ENCODE peak calls at places on chromosome 2, in four cellular contexts. P is LNCaP clone FGC, R is WERI-Rb-1, H is AG10803. B is an unnamed sample.

GRCh38 chr2:102618452-102619413 is 620 bp upstream of the SLC9A2 start:
- DNase-seq in P (no peak), R (peak; percentile 7), H (no peak), B (peak; percentile 3)

GRCh38 chr2:215277942-215278341 is 33.9 kb upstream of the ATIC start:
- DNase-seq in P (no peak), R (no peak), H (no peak), B (peak; percentile 74)

GRCh38 chr2:190603374-190603773 is 45.5 kb upstream of the NAB1 start:
- DNase-seq in P (no peak), R (no peak), H (no peak), B (no peak)

GRCh38 chr2:20438334-20439192 is 8.3 kb upstream of the RHOB start:
- DNase-seq in P (peak; percentile 75), R (peak; percentile 2), H (peak; percentile 65), B (peak; percentile 87)

GRCh38 chr2:41717883-41718282 is 329.9 kb upstream of the PKDCC start:
- DNase-seq in P (no peak), R (no peak), H (no peak), B (no peak)

GRCh38 chr2:112634874-112635157 is 10.9 kb upstream of the SLC20A1 start:
- DNase-seq in P (no peak), R (no peak), H (no peak), B (no peak)

GRCh38 chr2:47035615-47036488 is 119.3 kb downstream of the STPG4 start:
- DNase-seq in P (no peak), R (peak; percentile 55), H (no peak), B (peak; percentile 17)

GRCh38 chr2:229422005-229422404 is 150.9 kb upstream of the PID1 start:
- DNase-seq in P (no peak), R (no peak), H (no peak), B (no peak)

GRCh38 chr2:241390301-241391206 is 34.5 kb downstream of the FARP2 start:
- DNase-seq in P (no peak), R (no peak), H (no peak), B (no peak)

GRCh38 chr2:231068525-231069222 is 12.0 kb downstream of the PSMD1 start:
- DNase-seq in P (no peak), R (no peak), H (no peak), B (peak; percentile 78)

GRCh38 chr2:152716805-152717241 is 438 bp downstream of the PRPF40A start:
- DNase-seq in P (no peak), R (peak; percentile 50), H (peak; percentile 6), B (no peak)

GRCh38 chr2:240393831-240394410 is 41.5 kb upstream of the GPC1 start:
- DNase-seq in P (no peak), R (peak; percentile 1), H (no peak), B (peak; percentile 63)

GRCh38 chr2:188235364-188235763 is 56.3 kb upstream of the GULP1 start:
- DNase-seq in P (no peak), R (no peak), H (no peak), B (no peak)

GRCh38 chr2:118014492-118014824 is 588 bp upstream of the CCDC93 start:
- DNase-seq in P (no peak), R (peak; percentile 19), H (no peak), B (no peak)

GRCh38 chr2:122596541-122596940 is 841.1 kb downstream of the TSN start:
- DNase-seq in P (no peak), R (no peak), H (no peak), B (no peak)

GRCh38 chr2:8877332-8877731 is 39.9 kb upstream of the KIDINS220 start:
- DNase-seq in P (no peak), R (no peak), H (no peak), B (no peak)

GRCh38 chr2:8885449-8886196 is 48.2 kb upstream of the KIDINS220 start:
- DNase-seq in P (no peak), R (no peak), H (no peak), B (no peak)

GRCh38 chr2:8884812-8885211 is 47.4 kb upstream of the KIDINS220 start:
- DNase-seq in P (no peak), R (no peak), H (no peak), B (no peak)

GRCh38 chr2:8886197-8886508 is 48.7 kb upstream of the KIDINS220 start:
- DNase-seq in P (no peak), R (no peak), H (no peak), B (no peak)

GRCh38 chr2:8882094-8882493 is 44.7 kb upstream of the KIDINS220 start:
- DNase-seq in P (no peak), R (peak; percentile 32), H (peak; percentile 20), B (peak; percentile 25)
- TF ChIP-seq CTCF in P (peak; percentile 49), R (peak; percentile 48), H (peak; percentile 38), B (peak; percentile 53)

DNA sequence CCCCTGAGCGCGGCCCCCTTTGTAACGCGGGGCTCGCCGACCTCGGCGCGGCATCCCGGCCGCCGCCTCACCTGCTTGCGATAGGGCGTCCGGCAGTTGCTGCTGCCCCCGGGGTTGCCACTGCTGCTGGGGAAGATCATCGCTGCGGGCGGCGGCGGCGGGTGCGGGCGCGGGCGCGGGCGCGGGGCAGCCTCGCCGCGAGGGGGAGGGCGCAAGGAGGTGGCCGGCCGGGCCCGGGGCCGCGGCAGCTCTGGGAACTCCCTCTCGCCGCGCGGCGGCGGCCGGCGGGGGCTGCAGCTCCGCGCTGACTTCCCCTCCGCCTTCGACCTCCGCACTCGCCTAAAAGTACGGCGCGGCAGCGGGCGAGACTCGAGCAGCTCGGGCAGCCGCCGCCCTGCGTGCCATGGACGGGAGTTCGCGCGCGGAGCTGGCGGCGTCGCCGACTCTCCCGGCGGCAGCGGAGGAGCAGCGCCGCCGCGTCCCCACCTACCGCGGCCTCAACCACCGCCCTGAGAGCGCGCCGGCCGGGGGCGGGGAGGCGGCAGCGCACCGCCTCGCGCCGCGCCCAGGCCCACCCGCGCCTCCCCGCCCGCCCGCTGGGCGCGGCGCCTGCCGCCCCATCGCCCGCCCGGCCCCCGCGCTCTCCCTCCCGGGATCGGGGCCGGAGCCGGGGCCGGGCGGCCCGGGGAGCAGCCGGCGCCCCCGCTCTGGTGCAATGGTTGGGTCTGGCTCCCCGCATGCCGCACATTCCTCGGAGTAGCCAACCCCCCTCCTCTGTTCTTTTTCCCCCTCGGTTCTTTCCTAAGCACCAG is 86.0 kb downstream of the RBMS1 start:
- DNase-seq in P (no peak), R (peak; percentile 40), H (peak; percentile 87), B (peak; percentile 66)
- H3K4me3 ChIP-seq in P (no peak overlapping the region), R (peak overlapping the region; percentile 89), H (peak overlapping the region; percentile 67), B (peak overlapping the region; percentile 72)

GRCh38 chr2:14634223-14634884 is 1.8 kb downstream of the LRATD1 start:
- DNase-seq in P (peak; percentile 58), R (peak; percentile 96), H (peak; percentile 72), B (peak; percentile 32)
- TF ChIP-seq CTCF in P (peak; percentile 88), R (peak; percentile 96), H (peak; percentile 70), B (peak; percentile 44)

DNA sequence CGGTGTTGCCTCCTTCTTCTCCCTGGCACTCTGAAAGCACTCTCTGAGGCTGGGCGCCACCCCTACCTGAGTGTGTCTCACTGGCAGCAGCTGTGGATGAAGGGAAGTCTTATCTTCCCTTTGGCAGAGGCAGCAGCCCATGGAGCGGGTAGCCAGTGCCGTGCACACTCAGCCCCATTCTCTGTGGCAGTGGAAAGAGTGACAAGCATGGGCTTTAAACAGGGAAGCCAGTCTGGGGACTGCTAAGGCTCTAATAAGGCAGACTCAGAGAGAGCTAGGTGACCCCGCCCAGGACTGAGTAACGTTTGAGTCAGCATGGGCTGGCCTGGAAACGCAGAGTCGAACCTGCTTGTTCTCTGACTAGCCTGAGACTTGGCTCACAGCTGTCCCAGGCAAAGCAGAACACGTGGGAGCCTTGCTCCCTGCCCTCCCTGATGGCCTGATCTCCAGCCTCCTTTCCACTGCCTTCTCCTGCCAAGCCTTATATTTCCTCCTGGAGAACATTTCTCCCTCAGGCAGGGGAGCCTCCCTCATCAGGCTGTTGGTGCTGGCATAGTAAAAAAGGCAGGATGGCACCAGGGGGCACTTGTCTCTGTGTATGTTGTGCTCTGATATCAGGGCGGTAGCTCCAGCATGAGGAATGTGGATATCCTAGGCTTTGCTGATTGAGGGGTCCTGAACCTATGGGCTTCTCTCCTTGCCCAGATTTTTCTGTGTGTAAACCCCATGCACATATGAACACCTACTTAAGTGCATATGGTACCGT is 93.9 kb upstream of the LGALSL start:
- DNase-seq in P (peak; percentile 38), R (no peak), H (peak; percentile 83), B (peak; percentile 81)
- H3K4me3 ChIP-seq in P (no peak overlapping the region), R (no peak overlapping the region), H (no peak overlapping the region), B (no peak overlapping the region)

DNA sequence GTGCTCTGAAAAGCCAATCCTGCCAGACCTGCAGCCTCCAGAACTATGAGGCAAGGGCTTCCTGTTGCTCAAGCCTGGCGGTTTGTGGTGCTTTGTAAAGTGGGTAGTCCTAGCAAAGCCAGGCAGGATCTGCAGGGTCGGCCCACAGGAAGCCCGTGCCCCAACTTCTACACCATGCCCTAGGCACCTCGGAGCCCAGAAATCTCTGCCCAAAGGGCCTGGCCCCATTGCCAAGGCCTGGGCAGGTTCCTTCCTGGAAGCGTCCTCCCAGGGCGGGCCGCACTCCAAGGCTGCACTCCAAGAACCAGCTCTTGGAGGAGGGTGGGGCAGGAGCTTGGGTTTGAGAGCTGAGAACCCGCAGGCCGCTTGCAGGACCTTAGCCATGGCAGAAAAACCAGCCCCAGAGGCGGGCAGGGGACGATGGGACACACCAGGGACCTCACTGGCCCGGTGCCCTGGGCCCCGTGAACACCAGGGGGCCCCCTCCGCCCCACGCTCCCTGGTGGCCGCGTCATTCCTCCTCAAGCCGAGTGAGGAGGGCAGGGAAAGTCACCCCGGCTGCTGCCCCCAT is 37.2 kb upstream of the ID2 start:
- DNase-seq in P (no peak), R (no peak), H (peak; percentile 8), B (no peak)
- TF ChIP-seq CTCF in P (peak; percentile 0), R (peak; percentile 52), H (peak; percentile 3), B (peak; percentile 35)